ENCODE peak calls at places on chromosomes 16 and 17, in five cellular contexts. G is MV-4-11; R is stimulated activated CD4-positive, alpha-beta T cell treated with anti-CD3 and anti-CD28 coated beads, TNF-alpha, amount 100 ng/mL, for 1 hour; V is AG09319; D is AML-193. J is an unnamed sample.

GRCh38 chr17:19389386-19389785 is 2.4 kb upstream of the MFAP4 start:
- DNase-seq in G (no peak), V (no peak), R (no peak), D (no peak), J (no peak)

GRCh38 chr16:30186782-30187555 is 3.6 kb downstream of the CORO1A start:
- DNase-seq in D (peak), G (peak), R (peak), V (no peak), J (no peak)

GRCh38 chr16:11100239-11100750 is 155.7 kb downstream of the SOCS1 start:
- DNase-seq in D (no peak), G (peak), R (no peak), V (peak), J (no peak)

GRCh38 chr16:68873635-68874471 is 30.5 kb downstream of the TANGO6 start:
- DNase-seq in R (no peak), D (no peak), G (no peak), V (no peak), J (no peak)

GRCh38 chr17:652310-652709 is 62.3 kb downstream of the VPS53 start:
- DNase-seq in D (no peak), G (no peak), V (no peak), R (no peak), J (no peak)

GRCh38 chr17:82807101-82807500 is 32.7 kb downstream of the ZNF750 start:
- DNase-seq in R (no peak), D (no peak), G (no peak), V (no peak), J (no peak)

GRCh38 chr17:9457005-9457404 is 118.6 kb downstream of the STX8 start:
- DNase-seq in G (no peak), V (no peak), R (no peak), D (no peak), J (no peak)

GRCh38 chr16:78452030-78452429 is 352.6 kb downstream of the WWOX start:
- DNase-seq in R (no peak), D (no peak), G (no peak), V (no peak), J (no peak)

GRCh38 chr16:84321932-84322331 is 27.3 kb downstream of the WFDC1 start:
- DNase-seq in D (no peak), R (no peak), V (no peak), G (no peak), J (no peak)

GRCh38 chr16:77211880-77212735 is 12.9 kb downstream of the SYCE1L start:
- DNase-seq in V (no peak), D (no peak), R (peak), G (no peak), J (peak)

GRCh38 chr16:58670177-58670576 is 14.4 kb downstream of the SLC38A7 start:
- DNase-seq in D (no peak), V (no peak), G (no peak), R (no peak), J (no peak)

GRCh38 chr16:138049-138417 is 440 bp downstream of the NPRL3 start:
- DNase-seq in D (no peak), V (no peak), R (peak), G (no peak), J (no peak)

GRCh38 chr16:17658881-17659280 is 188.1 kb upstream of the XYLT1 start:
- DNase-seq in V (no peak), D (no peak), G (no peak), R (no peak), J (no peak)

GRCh38 chr17:76869209-76869877 is 1.1 kb downstream of the MGAT5B start:
- DNase-seq in D (no peak), V (no peak), R (no peak), G (no peak), J (no peak)

GRCh38 chr17:17401271-17401781 is 75.5 kb upstream of the MED9 start:
- DNase-seq in R (no peak), V (no peak), G (peak), D (no peak), J (no peak)

GRCh38 chr16:50303605-50304466 is 37.5 kb downstream of the ADCY7 start:
- DNase-seq in D (no peak), R (no peak), G (no peak), V (no peak), J (no peak)

J was measured in Kasumi-1.